ENCODE peak calls at places on chromosome 11, in seven cellular contexts. E is ureter; W is small intestine; N is T-cell; V is dermis microvascular lymphatic vessel endothelial cell; L is stimulated activated CD4-positive, alpha-beta T cell treated with anti-CD3 and anti-CD28 coated beads, TNF-alpha, amount 100 ng/mL, for 48 hours; Q is AG09319. R is an unnamed sample.

GRCh38 chr11:12689029-12689755 is 15.0 kb downstream of the TEAD1 start:
- DNase-seq in E (no peak), V (peak), W (no peak), N (no peak), L (no peak), Q (no peak), R (no peak)

GRCh38 chr11:126329644-126330200 is 25.8 kb upstream of the ST3GAL4 start:
- DNase-seq in E (no peak), L (no peak), N (peak), W (no peak), Q (peak), V (no peak), R (no peak)

GRCh38 chr11:119721129-119722120 is 7.6 kb downstream of the NECTIN1 start:
- DNase-seq in E (no peak), Q (no peak), V (peak), W (peak), L (no peak), N (no peak), R (no peak)

GRCh38 chr11:12675951-12676711 is 1.9 kb downstream of the TEAD1 start:
- DNase-seq in Q (no peak), E (no peak), N (no peak), W (peak), V (peak), L (no peak), R (no peak)

GRCh38 chr11:25734592-25735211 is 597.2 kb upstream of the ANO3 start:
- DNase-seq in V (no peak), N (no peak), W (no peak), L (no peak), Q (no peak), E (no peak), R (no peak)

GRCh38 chr11:104462346-104462745 is 298.4 kb upstream of the PDGFD start:
- DNase-seq in Q (peak), W (no peak), N (no peak), V (no peak), L (no peak), E (no peak), R (no peak)

GRCh38 chr11:1073261-1073724 is 1.4 kb upstream of the MUC2 start:
- DNase-seq in V (peak), L (no peak), N (no peak), E (peak), Q (peak), W (peak), R (no peak)

GRCh38 chr11:126147268-126148111 is 64.0 kb downstream of the RPUSD4 start:
- DNase-seq in E (no peak), W (peak), L (no peak), V (no peak), N (no peak), Q (no peak), R (no peak)

GRCh38 chr11:111427471-111427912 is 48.4 kb upstream of the POU2AF1 start:
- DNase-seq in W (peak), Q (no peak), N (no peak), L (no peak), V (peak), E (no peak), R (no peak)

GRCh38 chr11:27972432-27973170 is 135.4 kb downstream of the KIF18A start:
- DNase-seq in W (no peak), L (no peak), E (no peak), N (no peak), Q (no peak), V (no peak), R (no peak)

GRCh38 chr11:70311616-70312015 is 41.1 kb downstream of the PPFIA1 start:
- DNase-seq in V (no peak), Q (no peak), W (no peak), E (no peak), L (no peak), N (no peak), R (no peak)

R was measured in naive B cell.